ENCODE peak calls at places on chromosomes 16 and 17, in seven cellular contexts. J is MM.1S, U is endodermal cell, O is small intestine, F is body of pancreas, E is HepG2, H is psoas muscle. Y is an unnamed sample.
A peak's percentile ranks its signal among the peaks of the same experiment; 100 is the strongest.

GRCh38 chr17:42979511-42980273 is at the start of gene PTGES3L:
- DNase-seq in E (peak; percentile 88), O (peak; percentile 27), F (peak; percentile 50), H (peak; percentile 91), J (peak; percentile 16), U (peak; percentile 91), Y (no peak)

GRCh38 chr16:74608381-74608780 is 1.5 kb upstream of the GLG1 start:
- DNase-seq in F (peak; percentile 54), O (no peak), U (no peak), J (no peak), H (no peak), E (no peak), Y (no peak)

GRCh38 chr17:56913000-56913866 is 616 bp downstream of the TRIM25 start:
- DNase-seq in H (no peak), F (no peak), E (no peak), O (peak; percentile 25), J (no peak), U (peak; percentile 91), Y (no peak)

GRCh38 chr17:17179371-17179827 is 26.7 kb downstream of the PLD6 start:
- DNase-seq in F (no peak), J (no peak), H (no peak), U (no peak), O (no peak), E (no peak), Y (no peak)

GRCh38 chr17:44206825-44207155 is 7.1 kb upstream of the ATXN7L3 start:
- DNase-seq in F (no peak), U (no peak), E (no peak), J (no peak), H (no peak), O (no peak), Y (no peak)

GRCh38 chr16:66900721-66901441 is 17.8 kb downstream of the CDH16 start:
- DNase-seq in J (no peak), E (no peak), O (peak; percentile 66), H (peak; percentile 76), F (no peak), U (no peak), Y (no peak)

GRCh38 chr17:66301864-66302741 is at the start of gene PRKCA:
- DNase-seq in O (peak; percentile 75), F (peak; percentile 83), E (peak; percentile 54), U (peak; percentile 90), H (peak; percentile 85), J (peak; percentile 83), Y (peak; percentile 40)

GRCh38 chr17:43987131-43988021 is 17.0 kb upstream of the NAGS start:
- DNase-seq in F (no peak), H (no peak), J (no peak), E (no peak), U (peak; percentile 43), O (no peak), Y (no peak)

GRCh38 chr17:31373150-31374082 is 18.1 kb upstream of the RAB11FIP4 start:
- DNase-seq in O (peak; percentile 63), J (peak; percentile 74), H (no peak), U (no peak), E (peak; percentile 42), F (no peak), Y (peak; percentile 18)

GRCh38 chr16:27816561-27816960 is 247.0 kb downstream of the GSG1L start:
- DNase-seq in O (no peak), E (no peak), F (no peak), H (no peak), U (peak; percentile 23), J (no peak), Y (no peak)

GRCh38 chr17:71446635-71447034 is 674.2 kb upstream of the SOX9 start:
- DNase-seq in U (no peak), H (no peak), J (no peak), O (no peak), F (no peak), E (no peak), Y (no peak)

GRCh38 chr17:13822671-13823070 is 220.9 kb upstream of the HS3ST3A1 start:
- DNase-seq in J (no peak), O (no peak), E (no peak), F (no peak), H (no peak), U (no peak), Y (no peak)

GRCh38 chr16:71807905-71808592 is 585 bp downstream of the AP1G1 start:
- DNase-seq in E (no peak), O (peak; percentile 60), H (no peak), J (peak; percentile 67), F (peak; percentile 45), U (peak; percentile 47), Y (peak; percentile 27)

Y was measured in T-cell.